ENCODE peak calls at places on chromosomes 2 and 18, in ten cellular contexts. O is A549, D is tibial nerve, X is stomach, F is ovary, V is K562, Z is sigmoid colon, I is esophagus muscularis mucosa, K is HepG2, R is upper lobe of left lung. J is an unnamed sample.

GRCh38 chr2:41004700-41005099 is 552.8 kb upstream of the SLC8A1 start:
- DNase-seq in F (no peak), R (no peak), X (no peak), O (no peak), I (no peak), D (no peak), V (no peak), Z (no peak), K (no peak), J (no peak)

GRCh38 chr2:102940684-102941083 is 178.9 kb downstream of the TMEM182 start:
- DNase-seq in I (no peak), V (no peak), O (no peak), R (no peak), Z (no peak), D (no peak), X (no peak), K (no peak), F (no peak), J (no peak)

GRCh38 chr2:10400568-10400977 is 47.6 kb downstream of the ODC1 start:
- DNase-seq in Z (peak; percentile 79), F (no peak), I (no peak), X (no peak), R (no peak), O (no peak), V (no peak), K (no peak), D (peak; percentile 28), J (peak; percentile 33)

GRCh38 chr2:44751754-44752479 is 189.6 kb upstream of the SIX3 start:
- DNase-seq in V (peak; percentile 11), K (no peak), D (no peak), R (no peak), X (no peak), F (no peak), I (peak; percentile 75), O (no peak), Z (no peak), J (no peak)

GRCh38 chr2:145692971-145693478 is 1173.1 kb upstream of the ZEB2 start:
- DNase-seq in V (peak; percentile 72), O (peak; percentile 55), X (peak; percentile 37), Z (no peak), K (peak; percentile 36), D (no peak), R (no peak), F (no peak), I (no peak), J (no peak)

GRCh38 chr2:232859385-232859916 is 10.6 kb upstream of the SNORC start:
- DNase-seq in O (no peak), R (no peak), X (no peak), V (no peak), I (no peak), D (no peak), F (no peak), K (no peak), Z (no peak), J (no peak)

GRCh38 chr2:30404354-30405265 is 42.4 kb upstream of the LCLAT1 start:
- DNase-seq in Z (no peak), D (no peak), O (no peak), I (no peak), R (no peak), X (no peak), F (peak; percentile 75), K (no peak), V (no peak), J (no peak)

GRCh38 chr2:80303825-80304521 is 579 bp downstream of the LRRTM1 start:
- DNase-seq in F (no peak), R (peak; percentile 80), D (no peak), O (no peak), X (no peak), Z (no peak), K (no peak), I (no peak), V (peak; percentile 8), J (no peak)

GRCh38 chr2:74555610-74556103 is 1.1 kb downstream of the DOK1 start:
- DNase-seq in O (no peak), Z (peak; percentile 71), K (no peak), R (peak; percentile 79), F (no peak), X (no peak), V (no peak), I (no peak), D (no peak), J (no peak)

GRCh38 chr2:233081232-233081730 is 21.1 kb downstream of the INPP5D start:
- DNase-seq in R (no peak), I (no peak), V (no peak), K (no peak), F (no peak), X (no peak), O (no peak), D (no peak), Z (no peak), J (no peak)

DNA sequence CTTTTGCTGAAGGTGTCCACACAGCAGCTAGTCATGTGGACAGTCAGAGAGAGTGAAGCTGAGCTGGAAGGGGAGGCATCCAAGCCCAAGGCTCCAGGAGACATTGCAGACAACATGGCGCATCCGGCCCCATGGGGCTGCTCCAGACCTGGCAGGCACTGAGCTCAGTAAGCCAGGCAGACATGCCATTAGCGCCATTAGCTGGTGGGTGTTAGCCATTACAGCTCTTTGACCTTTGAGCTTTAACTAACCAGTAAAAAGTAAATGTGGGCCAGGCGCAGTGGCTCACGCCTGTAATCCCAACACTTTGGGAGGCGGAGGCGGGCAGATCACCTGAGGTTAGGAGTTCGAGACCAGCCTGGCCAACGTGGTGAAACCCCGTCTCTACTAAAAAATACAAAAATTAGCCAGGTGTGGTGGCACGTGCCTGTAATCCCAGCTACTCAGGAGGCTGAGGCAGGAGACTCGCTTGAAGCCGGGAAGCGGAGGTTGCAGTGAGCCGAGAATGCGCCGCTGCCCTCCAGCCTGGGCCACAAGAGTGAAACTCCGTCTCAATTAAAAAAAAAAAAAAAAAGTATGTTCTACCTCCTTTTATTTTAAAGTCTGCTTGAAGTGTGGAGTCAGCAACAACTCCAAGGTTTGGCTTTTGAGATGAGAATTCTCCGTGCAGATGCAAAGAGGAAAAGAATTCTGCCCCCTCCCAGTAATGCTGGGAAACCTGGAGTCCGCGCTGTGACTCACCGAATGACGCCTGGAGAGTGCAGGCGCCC is 69.4 kb downstream of the TWSG1 start:
- DNase-seq in X (no peak), Z (no peak), K (peak; percentile 54), I (no peak), O (no peak), F (no peak), R (peak; percentile 24), V (no peak), D (no peak), J (no peak)
- TF ChIP-seq CTCF in X (no peak), Z (no peak), K (peak; percentile 55), I (no peak), O (no peak), F (no peak), R (no peak), V (peak; percentile 57), D (no peak), J (no peak)

GRCh38 chr18:79067611-79068010 is 1.6 kb upstream of the ATP9B start:
- DNase-seq in I (no peak), F (no peak), K (no peak), X (no peak), R (no peak), Z (no peak), O (no peak), D (no peak), V (no peak), J (no peak)

GRCh38 chr18:79070486-79070885 is 1.3 kb downstream of the ATP9B start:
- DNase-seq in F (no peak), X (no peak), I (no peak), V (no peak), K (no peak), R (no peak), D (no peak), O (no peak), Z (no peak), J (no peak)

GRCh38 chr18:79069792-79070151 is 578 bp downstream of the ATP9B start:
- DNase-seq in Z (no peak), F (no peak), O (no peak), V (no peak), X (no peak), I (no peak), R (no peak), K (no peak), D (no peak), J (no peak)

GRCh38 chr18:79068299-79068945 is 772 bp upstream of the ATP9B start:
- DNase-seq in F (peak; percentile 42), D (peak; percentile 19), R (no peak), X (no peak), V (no peak), I (no peak), O (no peak), Z (no peak), K (no peak), J (no peak)

GRCh38 chr18:79068946-79069791 is at the start of gene ATP9B:
- DNase-seq in K (peak; percentile 80), I (peak; percentile 99), F (peak; percentile 100), X (peak; percentile 98), V (peak; percentile 94), R (peak; percentile 99), O (peak; percentile 95), D (peak; percentile 96), Z (peak; percentile 99), J (peak; percentile 97)
- TF ChIP-seq POLR2A in K (peak; percentile 77), I (peak; percentile 43), F (peak; percentile 90), X (peak; percentile 16), V (peak; percentile 75), R (peak; percentile 59), O (peak; percentile 69), D (peak; percentile 81), Z (no peak), J (peak; percentile 64)

DNA sequence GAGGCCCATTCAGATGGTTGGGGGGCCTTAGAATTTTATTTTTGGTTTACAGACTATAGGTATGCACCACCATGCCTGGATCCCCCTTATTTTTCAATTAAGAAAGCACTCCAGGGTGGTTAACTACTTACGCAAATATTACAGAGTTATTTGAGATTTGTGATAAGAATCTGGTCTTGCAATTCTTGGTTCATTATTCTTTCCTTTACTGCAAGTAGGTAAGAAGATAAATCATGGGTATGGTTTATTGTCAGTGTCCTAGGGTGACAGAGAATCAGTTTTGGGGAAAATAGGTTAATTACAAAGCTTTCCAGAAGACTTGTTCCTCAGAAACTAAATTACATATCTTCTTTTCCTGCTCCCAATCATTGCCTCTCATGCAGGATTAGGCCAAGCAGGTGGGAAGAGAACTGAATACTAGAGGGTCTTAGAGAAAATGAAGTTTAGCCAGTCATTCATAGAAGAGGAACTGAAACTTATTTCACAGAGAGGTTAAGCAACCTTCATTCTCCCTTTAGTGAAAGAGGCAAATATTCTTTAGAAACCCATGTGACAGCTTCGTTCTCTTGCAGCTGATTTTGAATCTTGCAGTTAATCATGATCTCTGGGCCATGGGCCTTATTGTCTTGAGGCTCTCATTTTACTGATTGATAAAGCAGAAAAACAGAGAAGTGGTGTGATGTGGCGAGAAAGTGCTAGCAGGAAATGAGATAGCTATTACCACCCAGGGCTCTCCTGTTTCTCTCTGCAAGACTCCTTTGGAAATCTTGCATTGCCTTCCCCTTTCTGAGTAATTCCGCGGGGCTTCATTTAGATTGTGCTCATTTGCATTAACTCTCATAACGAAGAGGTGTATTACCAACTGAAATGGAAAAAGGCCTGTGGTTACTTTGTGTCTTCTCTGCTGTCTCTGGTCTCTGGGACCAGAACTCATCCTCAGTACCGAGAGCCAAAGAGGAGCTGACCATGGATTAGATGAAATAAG is 44.8 kb upstream of the ARHGAP25 start:
- DNase-seq in V (no peak), R (no peak), F (no peak), I (peak; percentile 42), K (no peak), O (no peak), X (no peak), Z (no peak), D (no peak), J (no peak)
- TF ChIP-seq EP300 in V (no peak), R (no peak), F (no peak), I (no peak), K (no peak), O (no peak), X (no peak), Z (no peak), D (no peak), J (no peak)

GRCh38 chr2:42905341-42906114 is 113.1 kb upstream of the HAAO start:
- DNase-seq in X (no peak), V (no peak), I (no peak), D (no peak), R (no peak), O (no peak), Z (peak; percentile 75), F (no peak), K (peak; percentile 29), J (no peak)
- TF ChIP-seq CTCF in X (no peak), V (no peak), I (no peak), D (no peak), R (no peak), O (no peak), Z (peak; percentile 28), F (no peak), K (peak; percentile 46), J (no peak)